ENCODE peak calls at places on chromosome 17, in nine cellular contexts. R, U, Y, L, B, O, E, J and V are unnamed samples.

GRCh38 chr17:8275421-8276290 is 12.8 kb upstream of the RANGRF start:
- DNase-seq in O (no peak), E (no peak), L (no peak), J (no peak), R (no peak), B (peak), U (no peak), Y (no peak), V (no peak)

GRCh38 chr17:27553019-27553511 is 77.9 kb upstream of the LGALS9 start:
- DNase-seq in L (no peak), R (no peak), Y (no peak), J (no peak), U (peak), B (no peak), E (no peak), O (no peak), V (no peak)

GRCh38 chr17:34997355-34997862 is 17.1 kb downstream of the LIG3 start:
- DNase-seq in U (no peak), Y (no peak), O (peak), E (no peak), B (peak), L (peak), J (peak), R (no peak), V (no peak)

GRCh38 chr17:67359960-67360817 is 6.2 kb downstream of the PSMD12 start:
- DNase-seq in O (no peak), U (no peak), E (no peak), Y (no peak), R (no peak), B (peak), L (no peak), J (no peak), V (no peak)

GRCh38 chr17:35171834-35172233 is 22.4 kb downstream of the SLC35G3 start:
- DNase-seq in E (no peak), O (no peak), B (peak), R (no peak), L (no peak), U (no peak), Y (no peak), J (no peak), V (no peak)

GRCh38 chr17:48055531-48056245 is 7.5 kb downstream of the NFE2L1 start:
- DNase-seq in L (no peak), U (no peak), Y (no peak), J (no peak), B (peak), E (no peak), R (no peak), O (peak), V (no peak)

GRCh38 chr17:58587713-58588117 is 73.3 kb upstream of the MTMR4 start:
- DNase-seq in U (peak), J (peak), O (no peak), B (peak), E (peak), R (peak), Y (peak), L (peak), V (peak)

GRCh38 chr17:1959871-1960569 is 65.1 kb downstream of the RTN4RL1 start:
- DNase-seq in O (no peak), R (no peak), B (peak), J (no peak), Y (no peak), L (no peak), U (no peak), E (no peak), V (no peak)

GRCh38 chr17:44159519-44160210 is 10.8 kb upstream of the ASB16 start:
- DNase-seq in B (peak), U (no peak), O (no peak), R (no peak), J (no peak), L (peak), Y (no peak), E (no peak), V (no peak)

GRCh38 chr17:36657763-36658490 is 56.5 kb downstream of the MRM1 start:
- DNase-seq in J (no peak), R (no peak), B (no peak), E (no peak), Y (no peak), L (no peak), O (no peak), U (no peak), V (no peak)

GRCh38 chr17:45230410-45230786 is 8.7 kb downstream of the FMNL1 start:
- DNase-seq in U (no peak), J (no peak), Y (no peak), R (no peak), B (no peak), E (no peak), L (no peak), O (no peak), V (no peak)

GRCh38 chr17:67751101-67752074 is 33.7 kb downstream of the NOL11 start:
- DNase-seq in O (no peak), E (no peak), J (no peak), Y (no peak), U (no peak), L (no peak), R (no peak), B (no peak), V (no peak)

GRCh38 chr17:57356722-57357391 is 100.5 kb downstream of the MSI2 start:
- DNase-seq in L (no peak), O (no peak), J (peak), E (no peak), Y (no peak), B (no peak), R (no peak), U (no peak), V (peak)

GRCh38 chr17:42179335-42179734 is 1.6 kb downstream of the KCNH4 start:
- DNase-seq in O (no peak), J (no peak), L (no peak), E (no peak), Y (no peak), R (no peak), B (no peak), U (no peak), V (no peak)

GRCh38 chr17:43998552-43998951 is 5.9 kb upstream of the NAGS start:
- DNase-seq in O (peak), J (no peak), L (peak), Y (peak), E (no peak), U (no peak), B (peak), R (no peak), V (no peak)

GRCh38 chr17:31413081-31413799 is 21.8 kb downstream of the RAB11FIP4 start:
- DNase-seq in O (no peak), B (no peak), J (no peak), Y (no peak), L (no peak), E (no peak), R (no peak), U (no peak), V (no peak)

GRCh38 chr17:72386619-72387237 is 265.9 kb downstream of the SOX9 start:
- DNase-seq in B (no peak), R (no peak), Y (no peak), O (no peak), E (no peak), U (no peak), L (no peak), J (no peak), V (no peak)

GRCh38 chr17:65359016-65359415 is 202.4 kb downstream of the AXIN2 start:
- DNase-seq in Y (no peak), U (no peak), J (no peak), L (peak), O (peak), E (no peak), B (peak), R (no peak), V (no peak)

GRCh38 chr17:1830288-1830687 is 483 bp downstream of the RPA1 start:
- DNase-seq in E (no peak), Y (no peak), B (no peak), U (no peak), R (no peak), O (peak), J (no peak), L (no peak), V (no peak)

GRCh38 chr17:29557717-29558116 is 9.1 kb downstream of the ABHD15 start:
- DNase-seq in J (no peak), Y (no peak), E (no peak), L (no peak), O (no peak), U (no peak), R (no peak), B (no peak), V (no peak)

GRCh38 chr17:68634345-68634876 is 33.2 kb upstream of the FAM20A start:
- DNase-seq in L (no peak), R (no peak), O (no peak), J (no peak), U (no peak), E (no peak), Y (no peak), B (no peak), V (no peak)

GRCh38 chr17:7081341-7082062 is 1.5 kb upstream of the CLEC10A start:
- DNase-seq in E (no peak), R (peak), O (no peak), B (no peak), Y (peak), L (no peak), J (peak), U (no peak), V (no peak)

GRCh38 chr17:57471941-57472368 is 215.6 kb downstream of the MSI2 start:
- DNase-seq in R (no peak), U (no peak), B (no peak), L (no peak), O (no peak), J (no peak), Y (no peak), E (no peak), V (no peak)

GRCh38 chr17:4806420-4806769 is 557 bp upstream of the PLD2 start:
- DNase-seq in E (no peak), U (no peak), L (no peak), R (no peak), B (no peak), J (no peak), O (no peak), Y (no peak), V (no peak)

GRCh38 chr17:27471321-27472269 is 15.3 kb downstream of the KSR1 start:
- DNase-seq in E (no peak), U (peak), L (peak), O (peak), R (no peak), Y (no peak), J (no peak), B (peak), V (peak)

GRCh38 chr17:2192367-2193028 is 111.1 kb downstream of the SMG6 start:
- DNase-seq in O (peak), L (peak), E (no peak), J (peak), R (no peak), B (peak), Y (no peak), U (no peak), V (no peak)

GRCh38 chr17:38980455-38981217 is 13.4 kb upstream of the FBXO47 start:
- DNase-seq in B (peak), O (peak), J (no peak), Y (no peak), E (no peak), R (no peak), L (no peak), U (no peak), V (no peak)

GRCh38 chr17:76304226-76305134 is 3.6 kb downstream of the QRICH2 start:
- DNase-seq in E (no peak), U (no peak), O (no peak), Y (no peak), L (no peak), B (no peak), R (no peak), J (no peak), V (no peak)

GRCh38 chr17:69030145-69030544 is 30.6 kb downstream of the ABCA9 start:
- DNase-seq in U (no peak), B (peak), Y (no peak), L (peak), J (no peak), O (no peak), R (no peak), E (no peak), V (no peak)

GRCh38 chr17:44278006-44278405 is 10.1 kb upstream of the SLC4A1 start:
- DNase-seq in J (no peak), L (peak), U (no peak), R (no peak), E (no peak), B (peak), Y (no peak), O (peak), V (no peak)

GRCh38 chr17:78110363-78111011 is 18.1 kb downstream of the TMC6 start:
- DNase-seq in U (no peak), B (no peak), R (peak), O (no peak), J (no peak), L (no peak), Y (no peak), E (no peak), V (no peak)

GRCh38 chr17:81399481-81400153 is 4.4 kb downstream of the BAHCC1 start:
- DNase-seq in J (no peak), L (no peak), R (peak), B (no peak), Y (no peak), E (no peak), O (no peak), U (no peak), V (no peak)

GRCh38 chr17:36816889-36817288 is 120.4 kb upstream of the LHX1 start:
- DNase-seq in O (no peak), B (no peak), J (no peak), Y (no peak), U (no peak), R (no peak), L (no peak), E (no peak), V (no peak)

GRCh38 chr17:66331038-66331816 is 28.8 kb downstream of the PRKCA start:
- DNase-seq in O (no peak), R (no peak), Y (no peak), J (no peak), B (no peak), L (no peak), E (no peak), U (no peak), V (no peak)

GRCh38 chr17:17832040-17832363 is 4.8 kb downstream of the SREBF1 start:
- DNase-seq in B (no peak), O (no peak), Y (no peak), L (no peak), R (no peak), U (no peak), E (no peak), J (no peak), V (no peak)

GRCh38 chr17:17834974-17835373 is 1.8 kb downstream of the SREBF1 start:
- DNase-seq in O (no peak), E (no peak), Y (no peak), J (no peak), L (no peak), B (no peak), R (no peak), U (no peak), V (no peak)

GRCh38 chr17:17831208-17832039 is 5.4 kb downstream of the SREBF1 start:
- DNase-seq in E (no peak), R (no peak), O (no peak), J (no peak), L (no peak), Y (no peak), B (no peak), U (no peak), V (no peak)

GRCh38 chr17:17835415-17836249 is 1.2 kb downstream of the SREBF1 start:
- DNase-seq in U (no peak), R (no peak), O (no peak), E (no peak), J (no peak), L (no peak), Y (peak), B (no peak), V (no peak)

GRCh38 chr17:17833664-17834357 is 3.0 kb downstream of the SREBF1 start:
- DNase-seq in L (no peak), B (no peak), R (no peak), E (no peak), U (no peak), O (no peak), J (no peak), Y (no peak), V (no peak)
- H3K27ac ChIP-seq in L (no peak), B (no peak), R (peak), E (peak), U (no peak), O (no peak), J (no peak), Y (no peak), V (no peak)

DNA sequence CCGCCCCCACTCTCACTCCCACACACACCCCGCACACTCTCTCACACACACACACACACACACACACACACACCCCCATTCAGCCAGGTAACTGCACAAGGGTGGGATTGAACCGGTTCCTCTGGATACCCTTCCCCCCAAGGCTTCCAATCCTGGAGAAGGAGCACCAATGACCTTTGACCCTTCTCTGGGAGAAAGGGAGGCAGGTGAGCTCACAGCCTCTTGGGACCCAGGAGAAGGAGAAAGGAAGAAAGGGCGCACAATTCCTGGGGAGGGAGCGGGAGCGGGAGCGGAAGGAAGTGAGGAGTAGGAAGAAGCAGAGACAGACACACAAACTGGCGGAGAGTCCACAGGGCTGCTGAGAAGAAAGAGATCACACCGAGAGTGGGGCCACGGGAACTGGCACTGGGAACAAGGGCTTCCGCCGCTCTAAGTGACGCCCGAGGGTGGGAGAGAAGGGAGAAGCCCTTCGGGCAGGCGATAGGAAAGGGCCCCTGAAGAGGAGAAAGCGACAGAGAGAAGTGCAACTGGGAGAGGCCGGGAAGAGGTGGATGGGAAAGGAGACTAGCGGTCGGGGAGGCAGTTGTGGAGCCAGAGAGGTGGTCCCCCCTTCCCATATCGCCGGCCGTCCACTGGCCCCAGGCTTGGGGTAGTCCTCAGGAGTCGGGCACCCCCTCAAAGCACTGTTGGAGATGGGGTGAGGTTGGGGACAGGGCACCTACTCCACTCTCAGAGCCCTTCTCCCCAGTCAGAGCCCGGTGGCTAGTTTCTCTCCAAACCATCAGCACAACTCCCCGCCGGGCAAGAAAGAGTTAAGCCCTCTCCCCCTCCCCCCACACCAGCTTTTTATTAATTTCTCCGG is 1.3 kb downstream of the SAMD14 start:
- DNase-seq in O (no peak), E (no peak), Y (no peak), R (peak), J (no peak), L (no peak), U (peak), B (peak), V (no peak)
- H3K27ac ChIP-seq in O (peak), E (peak), Y (no peak), R (no peak), J (peak), L (no peak), U (peak), B (peak), V (no peak)

GRCh38 chr17:79405823-79406222 is 205.0 kb downstream of the RBFOX3 start:
- DNase-seq in J (no peak), B (no peak), O (no peak), Y (no peak), R (no peak), U (no peak), L (no peak), E (no peak), V (no peak)
- H3K27ac ChIP-seq in J (no peak), B (no peak), O (no peak), Y (no peak), R (no peak), U (no peak), L (no peak), E (no peak), V (no peak)

GRCh38 chr17:59753522-59754467 is 46.3 kb downstream of the VMP1 start:
- DNase-seq in O (peak), U (no peak), J (no peak), L (peak), Y (no peak), R (no peak), B (peak), E (no peak), V (no peak)
- H3K27ac ChIP-seq in O (peak), U (peak), J (peak), L (peak), Y (peak), R (peak), B (peak), E (peak), V (no peak)

GRCh38 chr17:64180674-64181073 is 50.7 kb upstream of the ERN1 start:
- DNase-seq in R (no peak), L (no peak), J (peak), O (no peak), Y (peak), E (no peak), B (no peak), U (peak), V (no peak)

GRCh38 chr17:64180089-64180488 is 50.1 kb upstream of the ERN1 start:
- DNase-seq in O (no peak), R (no peak), B (peak), L (no peak), U (no peak), J (no peak), E (no peak), Y (no peak), V (no peak)

GRCh38 chr17:64177346-64178010 is 47.5 kb upstream of the ERN1 start:
- DNase-seq in B (no peak), L (no peak), Y (no peak), E (no peak), R (no peak), J (no peak), U (no peak), O (no peak), V (no peak)

GRCh38 chr17:64176556-64176955 is 46.6 kb upstream of the ERN1 start:
- DNase-seq in U (no peak), R (no peak), J (no peak), Y (no peak), B (no peak), L (no peak), E (no peak), O (no peak), V (no peak)

DNA sequence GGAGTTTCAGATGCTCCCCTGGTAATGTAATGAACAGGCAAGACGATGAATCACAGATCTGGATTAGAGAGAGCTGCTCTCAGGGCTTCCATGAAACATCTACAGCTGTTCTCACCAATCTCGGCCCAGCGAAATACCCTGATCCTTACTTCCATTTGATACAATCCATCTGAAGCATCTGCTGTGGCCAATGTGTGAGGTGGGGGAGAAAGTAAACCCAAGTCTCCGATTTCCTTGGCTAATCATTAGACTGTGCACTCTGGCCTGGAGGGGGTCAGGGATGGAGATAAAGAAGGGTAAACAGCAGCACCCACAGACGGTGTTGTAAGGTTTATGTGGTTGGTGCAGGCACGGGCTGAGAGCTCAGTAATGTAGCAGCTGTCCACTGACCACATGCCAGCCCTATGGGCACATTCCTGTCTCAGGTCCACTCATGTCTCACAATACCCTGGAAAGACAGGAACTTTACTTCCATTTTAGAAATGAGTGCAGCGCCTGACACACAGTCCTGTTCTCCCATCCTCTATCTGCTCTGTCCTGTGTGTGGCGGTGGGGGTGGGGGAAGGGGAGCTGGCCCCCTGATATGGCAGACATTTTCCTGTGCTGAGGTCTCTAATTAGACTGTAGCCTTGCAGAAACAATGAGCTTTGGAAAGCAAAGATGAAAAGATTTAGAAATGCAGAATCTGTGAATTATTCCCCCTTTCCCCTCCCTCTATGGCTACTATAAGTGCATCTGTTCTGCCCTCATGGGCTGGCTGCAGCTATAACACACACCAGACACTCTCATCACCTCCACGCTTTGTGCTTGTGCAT is 48.3 kb upstream of the ERN1 start:
- DNase-seq in O (no peak), E (no peak), R (no peak), J (no peak), Y (no peak), U (no peak), B (peak), L (no peak), V (no peak)
- H3K27ac ChIP-seq in O (no peak), E (no peak), R (peak), J (peak), Y (no peak), U (no peak), B (no peak), L (no peak), V (no peak)

GRCh38 chr17:79950306-79950705 is 85.4 kb downstream of the TBC1D16 start:
- DNase-seq in R (peak), B (no peak), L (no peak), O (no peak), Y (peak), U (peak), J (peak), E (no peak), V (no peak)
- H3K27ac ChIP-seq in R (no peak), B (no peak), L (no peak), O (no peak), Y (no peak), U (no peak), J (no peak), E (no peak), V (peak)

GRCh38 chr17:40443196-40443987 is at the start of gene IGFBP4:
- DNase-seq in J (peak), O (peak), Y (peak), U (peak), E (peak), R (peak), L (no peak), B (peak), V (no peak)
- H3K27ac ChIP-seq in J (peak), O (peak), Y (peak), U (peak), E (peak), R (peak), L (peak), B (peak), V (no peak)

GRCh38 chr17:20172378-20172775 is 163.2 kb downstream of the SPECC1 start:
- DNase-seq in R (no peak), L (no peak), B (no peak), Y (no peak), E (no peak), O (no peak), J (no peak), U (no peak), V (no peak)
- H3K27ac ChIP-seq in R (no peak), L (no peak), B (peak), Y (no peak), E (no peak), O (no peak), J (peak), U (no peak), V (no peak)

GRCh38 chr17:74032222-74032621 is 171.3 kb upstream of the RPL38 start:
- DNase-seq in R (no peak), Y (no peak), L (no peak), U (no peak), O (no peak), E (no peak), B (no peak), J (no peak), V (no peak)
- H3K27ac ChIP-seq in R (no peak), Y (no peak), L (no peak), U (no peak), O (no peak), E (no peak), B (no peak), J (no peak), V (no peak)